ENCODE peak calls at places on chromosomes 12 and 14, in five cellular contexts. A, R, Q, Y and O are unnamed samples.

GRCh38 chr12:92398565-92399309 is 253.1 kb upstream of the BTG1 start:
- DNase-seq in Q (peak; percentile 58), Y (no peak), R (no peak), A (peak; percentile 9), O (peak; percentile 20)

GRCh38 chr12:6039894-6040601 is 84.4 kb downstream of the VWF start:
- DNase-seq in Q (peak; percentile 68), A (peak; percentile 85), Y (peak; percentile 85), R (peak; percentile 65), O (peak; percentile 80)

GRCh38 chr14:58428011-58428807 is 690 bp downstream of the KIAA0586 start:
- DNase-seq in Y (peak; percentile 65), R (peak; percentile 10), Q (peak; percentile 57), A (peak; percentile 38), O (peak; percentile 40)

GRCh38 chr14:78401866-78402265 is 231.7 kb downstream of the NRXN3 start:
- DNase-seq in Y (no peak), R (no peak), A (no peak), Q (no peak), O (no peak)

GRCh38 chr12:7145671-7146070 is 15.5 kb downstream of the CLSTN3 start:
- DNase-seq in R (no peak), A (no peak), Q (no peak), Y (no peak), O (no peak)

GRCh38 chr12:14950982-14951746 is 10.2 kb downstream of the ARHGDIB start:
- DNase-seq in A (no peak), R (no peak), Q (no peak), Y (no peak), O (peak; percentile 39)

GRCh38 chr14:21940887-21941855 is 267.6 kb upstream of the OR4E1 start:
- DNase-seq in Y (no peak), Q (peak; percentile 28), A (peak; percentile 95), R (peak; percentile 53), O (peak; percentile 46)

GRCh38 chr12:4813741-4814140 is 93.5 kb downstream of the GALNT8 start:
- DNase-seq in A (no peak), Y (no peak), Q (no peak), R (no peak), O (no peak)

GRCh38 chr12:46124848-46125619 is 134.7 kb upstream of the SCAF11 start:
- DNase-seq in A (peak; percentile 85), R (peak; percentile 43), Y (peak; percentile 92), Q (peak; percentile 80), O (peak; percentile 79)

GRCh38 chr12:46370380-46370734 is 2.2 kb downstream of the SLC38A2 start:
- DNase-seq in Q (no peak), A (no peak), Y (peak; percentile 54), R (no peak), O (no peak)

GRCh38 chr14:22395803-22396202 is 193.2 kb downstream of the DAD1 start:
- DNase-seq in A (no peak), Y (no peak), R (no peak), Q (no peak), O (no peak)

GRCh38 chr12:46679754-46680153 is 146.0 kb downstream of the SLC38A4 start:
- DNase-seq in Q (no peak), Y (no peak), R (no peak), A (no peak), O (no peak)

GRCh38 chr14:84254205-84254788 is 1275.6 kb upstream of the FLRT2 start:
- DNase-seq in R (peak; percentile 22), Q (no peak), Y (peak; percentile 29), A (peak; percentile 84), O (peak; percentile 34)

GRCh38 chr14:52703225-52703624 is 3.8 kb upstream of the PSMC6 start:
- DNase-seq in Q (no peak), R (no peak), Y (peak; percentile 98), A (no peak), O (no peak)

GRCh38 chr14:103332143-103332919 is 1.7 kb upstream of the EIF5 start:
- DNase-seq in R (no peak), Y (no peak), Q (peak; percentile 53), A (no peak), O (no peak)

GRCh38 chr14:91258021-91258618 is 13.6 kb upstream of the GPR68 start:
- DNase-seq in Q (no peak), R (no peak), A (no peak), Y (peak; percentile 90), O (no peak)

GRCh38 chr14:99821519-99822165 is 28.4 kb downstream of the EML1 start:
- DNase-seq in Y (peak; percentile 90), A (no peak), Q (no peak), R (no peak), O (no peak)

GRCh38 chr14:101481557-101481956 is 79.7 kb upstream of the DIO3 start:
- DNase-seq in Q (no peak), A (no peak), Y (no peak), R (no peak), O (no peak)

GRCh38 chr14:101495827-101496778 is 65.2 kb upstream of the DIO3 start:
- DNase-seq in A (no peak), Y (no peak), R (no peak), Q (no peak), O (peak; percentile 78)